ENCODE peak calls at places on chromosomes 2 and 18, in five cellular contexts. Z, F, R, Y and U are unnamed samples.

GRCh38 chr18:58619554-58619915 is 9.4 kb downstream of the ALPK2 start:
- DNase-seq in Z (no peak), F (no peak), R (no peak), Y (no peak), U (no peak)

GRCh38 chr2:98759827-98760625 is 29.1 kb upstream of the MGAT4A start:
- DNase-seq in Z (no peak), F (no peak), R (no peak), Y (no peak), U (no peak)

GRCh38 chr2:43142921-43143438 is 83.4 kb downstream of the ZFP36L2 start:
- DNase-seq in Z (peak; percentile 71), F (no peak), R (peak; percentile 78), Y (no peak), U (no peak)

GRCh38 chr2:26035110-26035728 is 1.3 kb downstream of the RAB10 start:
- DNase-seq in Z (peak; percentile 54), F (no peak), R (no peak), Y (no peak), U (no peak)

GRCh38 chr2:15941970-15942710 is 1.8 kb downstream of the MYCN start:
- DNase-seq in Z (no peak), F (peak; percentile 36), R (no peak), Y (no peak), U (no peak)

GRCh38 chr2:238064376-238064775 is 3.6 kb downstream of the SCLY start:
- DNase-seq in Z (no peak), F (no peak), R (no peak), Y (no peak), U (no peak)

GRCh38 chr2:157751462-157752058 is 122.9 kb upstream of the ACVR1C start:
- DNase-seq in Z (peak; percentile 88), F (peak; percentile 72), R (peak; percentile 22), Y (peak; percentile 36), U (no peak)

GRCh38 chr2:121019756-121020155 is 265.2 kb downstream of the TFCP2L1 start:
- DNase-seq in Z (no peak), F (no peak), R (no peak), Y (no peak), U (no peak)

GRCh38 chr2:120528693-120529076 is 182.7 kb downstream of the INHBB start:
- DNase-seq in Z (no peak), F (no peak), R (no peak), Y (no peak), U (no peak)

GRCh38 chr2:165794520-165794882 is 454 bp upstream of the GALNT3 start:
- DNase-seq in Z (no peak), F (peak; percentile 71), R (no peak), Y (peak; percentile 43), U (no peak)

GRCh38 chr18:21303913-21304312 is 61.9 kb downstream of the GREB1L start:
- DNase-seq in Z (no peak), F (no peak), R (no peak), Y (no peak), U (peak; percentile 6)

GRCh38 chr2:214801768-214802397 is 7.6 kb downstream of the BARD1 start:
- DNase-seq in Z (no peak), F (no peak), R (no peak), Y (no peak), U (no peak)

GRCh38 chr2:235366847-235367246 is 127.0 kb upstream of the AGAP1 start:
- DNase-seq in Z (no peak), F (no peak), R (no peak), Y (no peak), U (no peak)

GRCh38 chr2:203743441-203743932 is 37.0 kb downstream of the CD28 start:
- DNase-seq in Z (no peak), F (no peak), R (no peak), Y (no peak), U (no peak)

GRCh38 chr2:239663364-239663924 is 262.6 kb upstream of the HDAC4 start:
- DNase-seq in Z (no peak), F (no peak), R (no peak), Y (no peak), U (no peak)

GRCh38 chr2:237221443-237221842 is 135.8 kb downstream of the COPS8 start:
- DNase-seq in Z (no peak), F (no peak), R (no peak), Y (no peak), U (no peak)

GRCh38 chr2:68769586-68770270 is 35.1 kb downstream of the ARHGAP25 start:
- DNase-seq in Z (no peak), F (peak; percentile 28), R (no peak), Y (no peak), U (no peak)

DNA sequence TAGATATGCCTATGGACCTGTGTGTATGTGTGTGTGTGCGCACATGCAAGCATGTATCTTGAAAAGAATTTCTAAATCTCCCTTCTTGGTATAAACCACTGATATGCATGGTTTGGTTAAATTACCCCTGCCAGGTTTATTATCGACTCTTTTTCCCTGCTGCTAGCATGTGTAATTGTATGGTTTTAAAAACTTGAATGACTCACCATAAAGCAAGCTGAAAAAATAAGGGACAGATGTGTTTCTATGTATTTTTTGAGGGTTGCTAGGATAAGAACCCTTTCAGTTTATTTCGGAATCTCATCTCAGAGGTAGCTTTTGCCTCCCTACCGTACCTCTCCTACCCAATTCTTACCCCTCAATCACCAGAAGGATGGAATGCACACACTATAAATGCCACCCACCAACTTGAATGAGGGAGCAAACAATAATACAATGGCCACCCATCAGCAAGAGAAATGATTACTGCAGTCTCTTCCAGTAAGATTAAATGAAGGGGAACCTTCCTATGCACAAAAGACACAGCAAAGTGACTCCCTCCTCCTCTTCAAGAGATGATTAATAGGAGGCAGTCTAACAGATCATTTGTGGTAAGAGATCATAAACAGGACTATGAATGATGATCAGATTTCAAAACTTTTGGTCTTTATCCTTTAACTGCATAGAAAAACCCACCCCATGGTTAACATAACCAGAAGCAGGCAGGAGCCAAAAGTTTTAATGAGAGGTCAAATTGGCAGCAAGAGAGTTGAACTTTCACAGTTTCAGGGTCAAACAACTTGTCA is 357.2 kb downstream of the SATB2 start:
- DNase-seq in Z (no peak), F (peak; percentile 14), R (no peak), Y (no peak), U (no peak)
- TF ChIP-seq JUNB in Z (no peak), F (no peak), R (no peak), Y (no peak), U (no peak)

DNA sequence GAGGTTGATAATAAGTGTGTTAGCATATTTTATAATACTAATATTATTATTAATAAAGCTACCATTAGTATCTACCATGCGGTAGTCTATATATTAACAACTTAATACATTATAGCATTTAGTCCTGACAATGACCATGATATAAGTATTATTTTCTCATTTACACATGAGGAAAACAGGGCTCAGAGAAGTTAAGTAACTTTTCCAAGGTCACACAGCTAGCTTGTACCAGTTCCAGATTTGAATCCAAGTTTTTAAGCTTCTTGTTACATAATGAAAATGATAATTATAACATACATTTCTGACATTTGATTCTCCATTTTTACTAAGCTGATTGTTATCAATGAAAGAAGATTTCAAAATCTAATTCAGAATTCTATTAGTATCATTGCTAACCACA is 310.6 kb downstream of the AGPS start:
- DNase-seq in Z (no peak), F (no peak), R (no peak), Y (no peak), U (no peak)
- TF ChIP-seq JUNB in Z (no peak), F (no peak), R (no peak), Y (no peak), U (no peak)

GRCh38 chr18:13614701-13615288 is 111.6 kb downstream of the FAM210A start:
- DNase-seq in Z (no peak), F (no peak), R (no peak), Y (no peak), U (no peak)
- TF ChIP-seq JUNB in Z (no peak), F (no peak), R (no peak), Y (no peak), U (no peak)

GRCh38 chr18:35910327-35910726 is 62.2 kb upstream of the RMP24 start:
- DNase-seq in Z (no peak), F (no peak), R (no peak), Y (no peak), U (no peak)
- TF ChIP-seq JUNB in Z (no peak), F (no peak), R (no peak), Y (no peak), U (no peak)